ENCODE peak calls at places on chromosomes 6 and 20, in eight cellular contexts. X is astrocyte, O is PC-9, Q is K562, S is fibroblast of lung, K is tibial artery, I is kidney, J is cardiac muscle cell. L is an unnamed sample. For H3K36me3, the result is how much of the 10 kb centered on the place peaks cover.

GRCh38 chr20:49179368-49180277 is 8.5 kb downstream of the STAU1 start:
- DNase-seq in X (no peak), O (no peak), Q (no peak), S (no peak), K (no peak), I (no peak), J (no peak), L (peak)

GRCh38 chr6:44306710-44307109 is 6.4 kb downstream of the AARS2 start:
- DNase-seq in X (no peak), O (no peak), Q (no peak), S (no peak), K (no peak), I (no peak), J (no peak), L (no peak)

GRCh38 chr20:36349384-36350170 is 43.4 kb downstream of the DLGAP4 start:
- DNase-seq in X (no peak), O (no peak), Q (no peak), S (no peak), K (no peak), I (peak), J (no peak), L (peak)

GRCh38 chr6:156727715-156728385 is 49.3 kb upstream of the ARID1B start:
- DNase-seq in X (no peak), O (no peak), Q (no peak), S (no peak), K (no peak), I (no peak), J (no peak), L (no peak)

GRCh38 chr20:60999256-60999655 is 252.8 kb upstream of the CDH4 start:
- DNase-seq in X (no peak), O (no peak), Q (no peak), S (peak), K (no peak), I (no peak), J (no peak), L (no peak)

GRCh38 chr6:4941782-4942672 is 61.8 kb downstream of the RPP40 start:
- DNase-seq in X (peak), O (peak), Q (peak), S (peak), K (no peak), I (no peak), J (no peak), L (peak)

GRCh38 chr6:20840675-20841074 is 306.4 kb downstream of the CDKAL1 start:
- DNase-seq in X (peak), O (no peak), Q (no peak), S (peak), K (no peak), I (no peak), J (no peak), L (no peak)

GRCh38 chr6:5050009-5050408 is 35.1 kb upstream of the PPP1R3G start:
- DNase-seq in X (no peak), O (no peak), Q (no peak), S (no peak), K (no peak), I (no peak), J (no peak), L (no peak)

GRCh38 chr6:16697437-16698162 is 63.7 kb downstream of the ATXN1 start:
- DNase-seq in X (no peak), O (no peak), Q (no peak), S (no peak), K (no peak), I (no peak), J (no peak), L (no peak)

GRCh38 chr6:21874372-21874771 is 280.8 kb downstream of the SOX4 start:
- DNase-seq in X (no peak), O (no peak), Q (no peak), S (no peak), K (no peak), I (no peak), J (no peak), L (peak)

GRCh38 chr6:161242779-161243693 is 30.8 kb downstream of the AGPAT4 start:
- DNase-seq in X (peak), O (no peak), Q (no peak), S (peak), K (no peak), I (no peak), J (no peak), L (no peak)

GRCh38 chr20:59032713-59033059 is 551 bp upstream of the ATP5F1E start:
- DNase-seq in X (no peak), O (no peak), Q (no peak), S (no peak), K (no peak), I (no peak), J (no peak), L (no peak)

GRCh38 chr6:158018851-158019361 is 37.2 kb downstream of the SYNJ2 start:
- DNase-seq in X (peak), O (no peak), Q (no peak), S (peak), K (peak), I (peak), J (no peak), L (no peak)

DNA sequence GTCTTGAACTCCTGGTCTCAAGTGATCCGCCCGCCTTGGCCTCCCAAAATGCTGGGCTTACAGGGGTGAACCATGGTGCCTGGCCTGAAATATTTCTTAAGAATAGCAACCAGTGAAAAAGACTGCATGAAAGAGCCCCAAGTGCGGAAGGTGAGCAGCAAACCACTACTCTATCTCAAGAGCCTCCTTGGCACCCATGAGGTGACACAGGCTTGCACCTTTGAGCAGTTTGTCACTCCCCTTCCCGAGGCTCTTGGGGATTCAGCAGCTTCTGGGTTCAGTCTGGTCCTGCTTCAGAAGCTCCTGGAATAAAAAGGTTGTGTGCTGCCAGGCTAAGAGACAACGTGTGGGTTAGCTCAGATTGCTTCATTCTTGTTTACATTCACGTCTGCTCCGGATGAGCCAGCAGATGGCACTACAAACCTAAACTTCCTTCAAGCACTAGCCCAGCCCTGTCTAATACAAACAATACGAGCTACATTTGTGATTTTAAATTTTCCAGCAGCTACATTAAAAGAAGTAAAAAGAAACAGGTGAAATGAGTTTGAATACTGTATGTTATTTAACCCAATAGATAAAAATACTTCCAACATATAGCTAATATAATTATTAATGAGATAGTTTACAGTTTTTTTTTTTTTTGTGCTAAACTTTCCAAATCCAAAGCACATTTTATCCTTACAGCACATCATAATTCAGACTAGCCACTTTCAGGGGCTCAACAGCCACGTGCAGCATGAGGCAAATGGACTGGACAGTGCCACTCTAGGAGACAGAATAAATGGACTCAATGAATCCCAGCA is 46.2 kb downstream of the GJA10 start:
- DNase-seq in X (peak), O (peak), Q (peak), S (peak), K (peak), I (no peak), J (peak), L (peak)
- TF ChIP-seq CTCF in X (peak), O (peak), Q (peak), S (peak), K (peak), I (peak), J (peak), L (peak)

DNA sequence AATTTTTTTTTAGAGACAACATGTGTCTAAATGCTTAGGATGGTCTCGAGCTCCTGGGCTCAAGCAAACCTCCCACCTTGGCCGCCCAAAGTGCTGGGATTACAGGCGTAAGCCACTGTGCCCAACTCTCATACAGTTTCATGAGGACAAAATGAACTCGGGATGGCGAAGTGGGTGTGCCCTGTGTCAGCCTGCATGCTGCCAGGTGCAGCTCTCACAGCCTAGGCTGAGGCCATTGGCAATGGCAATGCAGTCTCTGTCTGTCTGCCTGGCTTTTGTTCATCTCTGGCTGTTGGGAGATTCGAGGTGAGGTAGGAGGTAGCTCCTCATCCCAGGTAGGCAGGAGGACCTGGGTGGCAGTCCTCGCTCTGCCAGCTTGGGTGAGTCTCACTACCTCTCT is 88.0 kb downstream of the CHMP4B start:
- DNase-seq in X (no peak), O (no peak), Q (no peak), S (no peak), K (no peak), I (no peak), J (no peak), L (no peak)
- H3K36me3 ChIP-seq in X (under half), O (under half), Q (under half), S (under half), K (under half), I (under half), J (under half), L (under half)

DNA sequence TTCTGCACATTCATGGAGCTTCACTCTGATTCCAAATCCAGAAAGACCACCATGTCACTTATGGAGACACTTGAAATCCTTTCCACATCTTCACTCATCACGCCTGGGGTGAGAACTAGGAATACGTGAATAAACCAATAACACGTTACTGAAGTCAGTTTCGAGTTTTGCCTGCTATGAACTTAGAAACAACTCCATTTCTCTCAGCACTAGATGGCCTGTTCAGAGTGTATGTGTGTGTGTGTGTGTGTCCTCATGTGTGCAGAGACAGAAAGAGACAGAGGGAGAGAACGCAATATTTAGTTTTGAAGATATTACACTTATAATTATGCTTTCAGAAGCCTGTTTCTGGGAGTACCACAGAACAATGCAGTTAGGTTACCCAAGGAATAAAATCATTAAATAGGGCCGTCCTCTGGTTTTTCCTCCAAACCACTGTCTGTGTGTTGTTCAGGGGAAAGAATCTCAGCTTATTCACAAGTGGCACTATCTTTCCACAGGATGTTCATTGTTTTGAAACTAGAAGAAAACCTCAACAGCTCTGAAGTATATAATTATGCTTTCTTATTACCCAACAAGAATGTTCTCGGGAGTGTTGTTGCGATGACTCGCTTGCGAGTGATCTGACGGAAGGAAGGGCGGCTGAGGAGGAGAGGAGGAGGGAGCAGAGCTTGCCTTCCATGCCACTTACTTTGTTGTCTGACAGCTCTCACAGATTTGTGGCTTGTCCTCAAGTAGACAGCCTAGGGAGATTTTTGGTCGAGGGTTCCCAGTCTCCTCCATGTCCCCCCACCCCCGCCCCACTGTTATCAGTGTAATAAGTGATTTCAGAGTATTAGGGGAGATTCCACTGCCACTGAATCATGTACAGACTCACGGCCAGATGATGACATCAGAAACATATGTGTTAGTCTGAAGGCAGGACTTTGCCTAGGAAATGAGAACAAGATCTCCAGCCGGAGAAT is 80.9 kb upstream of the CCN6 start:
- DNase-seq in X (peak), O (peak), Q (no peak), S (peak), K (peak), I (peak), J (no peak), L (peak)
- H3K4me3 ChIP-seq in X (peak), O (peak), Q (no peak), S (no peak), K (peak), I (no peak), J (no peak), L (no peak)

DNA sequence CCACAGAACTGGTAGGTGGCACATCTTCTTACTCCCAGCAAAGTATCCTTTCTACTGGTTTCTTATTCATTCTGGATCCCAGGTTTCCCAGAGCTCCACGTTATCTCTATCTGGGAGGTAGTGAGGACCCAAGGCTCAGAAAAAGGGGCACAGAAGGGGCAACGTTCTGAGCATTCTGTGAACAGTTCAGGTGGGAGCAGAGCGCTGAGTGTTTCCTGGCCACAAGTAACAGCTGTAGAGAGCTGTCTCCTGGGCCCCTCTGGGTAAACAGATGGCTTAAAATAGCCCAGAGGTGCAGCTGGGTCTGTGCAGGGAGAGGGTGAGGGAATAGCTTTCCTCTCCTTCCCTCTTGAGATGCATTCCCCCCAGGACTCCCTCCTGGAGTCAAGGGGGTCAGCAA is 2.1 kb downstream of the APOBEC2 start:
- DNase-seq in X (no peak), O (no peak), Q (no peak), S (no peak), K (no peak), I (no peak), J (peak), L (no peak)
- TF ChIP-seq CTCF in X (no peak), O (no peak), Q (no peak), S (no peak), K (no peak), I (no peak), J (no peak), L (no peak)

GRCh38 chr6:41692735-41693134 is 42.7 kb downstream of the TFEB start:
- DNase-seq in X (no peak), O (no peak), Q (no peak), S (no peak), K (no peak), I (peak), J (no peak), L (no peak)

GRCh38 chr6:41693281-41693838 is 42.0 kb downstream of the TFEB start:
- DNase-seq in X (no peak), O (no peak), Q (no peak), S (no peak), K (no peak), I (peak), J (no peak), L (no peak)

GRCh38 chr6:41694815-41695536 is 40.4 kb downstream of the TFEB start:
- DNase-seq in X (peak), O (no peak), Q (no peak), S (no peak), K (no peak), I (peak), J (no peak), L (no peak)

GRCh38 chr6:41692080-41692675 is 43.2 kb downstream of the TFEB start:
- DNase-seq in X (no peak), O (no peak), Q (no peak), S (no peak), K (no peak), I (no peak), J (no peak), L (no peak)

DNA sequence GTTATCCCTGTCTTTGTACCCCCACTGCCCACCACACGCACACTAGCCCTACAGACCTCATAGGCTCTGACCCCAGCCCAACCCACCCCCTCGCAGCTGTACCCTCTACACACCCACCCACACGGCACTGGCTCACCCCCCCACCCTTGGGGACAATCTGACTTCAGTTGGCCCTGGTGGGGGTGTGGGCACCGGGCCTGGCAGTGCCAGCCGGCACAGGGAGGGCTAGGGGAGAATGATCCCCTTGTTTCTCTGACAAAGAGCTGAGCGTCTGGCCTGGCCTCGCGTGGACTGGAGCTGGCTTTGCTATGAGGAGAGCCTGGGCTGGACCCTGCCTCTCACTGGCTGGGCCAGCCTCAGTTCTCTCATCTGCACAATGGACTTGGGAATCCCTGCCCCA is 41.5 kb downstream of the TFEB start:
- DNase-seq in X (no peak), O (no peak), Q (no peak), S (no peak), K (no peak), I (peak), J (no peak), L (no peak)
- H3K36me3 ChIP-seq in X (under half), O (under half), Q (under half), S (under half), K (under half), I (under half), J (under half), L (under half)

GRCh38 chr6:148343028-148343374 is 363 bp downstream of the SASH1 start:
- DNase-seq in X (no peak), O (no peak), Q (no peak), S (no peak), K (peak), I (peak), J (no peak), L (no peak)
- H3K4me3 ChIP-seq in X (peak), O (peak), Q (no peak), S (peak), K (peak), I (peak), J (peak), L (peak)

GRCh38 chr20:25341716-25342680 is 48.6 kb downstream of the ABHD12 start:
- DNase-seq in X (peak), O (no peak), Q (no peak), S (no peak), K (no peak), I (no peak), J (no peak), L (peak)

GRCh38 chr20:25336561-25337422 is 53.8 kb downstream of the ABHD12 start:
- DNase-seq in X (peak), O (no peak), Q (no peak), S (peak), K (no peak), I (no peak), J (peak), L (peak)

GRCh38 chr20:25339608-25340007 is 51.0 kb downstream of the ABHD12 start:
- DNase-seq in X (no peak), O (no peak), Q (no peak), S (no peak), K (no peak), I (no peak), J (no peak), L (no peak)

GRCh38 chr20:25340380-25340779 is 50.3 kb downstream of the ABHD12 start:
- DNase-seq in X (no peak), O (no peak), Q (no peak), S (no peak), K (no peak), I (no peak), J (no peak), L (no peak)

GRCh38 chr20:25338112-25339023 is 52.3 kb downstream of the ABHD12 start:
- DNase-seq in X (no peak), O (no peak), Q (no peak), S (no peak), K (no peak), I (no peak), J (no peak), L (no peak)
- TF ChIP-seq CTCF in X (no peak), O (no peak), Q (no peak), S (no peak), K (no peak), I (no peak), J (no peak), L (no peak)

GRCh38 chr6:166484863-166485262 is 101.6 kb downstream of the RAMACL start:
- DNase-seq in X (no peak), O (no peak), Q (no peak), S (no peak), K (no peak), I (peak), J (no peak), L (no peak)

GRCh38 chr6:166486536-166486880 is 100.0 kb downstream of the RAMACL start:
- DNase-seq in X (no peak), O (no peak), Q (no peak), S (no peak), K (no peak), I (peak), J (no peak), L (no peak)

GRCh38 chr6:166483556-166484250 is 101.0 kb upstream of the MPC1 start:
- DNase-seq in X (no peak), O (no peak), Q (no peak), S (no peak), K (no peak), I (peak), J (no peak), L (no peak)

GRCh38 chr6:166487148-166487547 is 99.3 kb downstream of the RAMACL start:
- DNase-seq in X (no peak), O (no peak), Q (no peak), S (no peak), K (peak), I (peak), J (no peak), L (no peak)

DNA sequence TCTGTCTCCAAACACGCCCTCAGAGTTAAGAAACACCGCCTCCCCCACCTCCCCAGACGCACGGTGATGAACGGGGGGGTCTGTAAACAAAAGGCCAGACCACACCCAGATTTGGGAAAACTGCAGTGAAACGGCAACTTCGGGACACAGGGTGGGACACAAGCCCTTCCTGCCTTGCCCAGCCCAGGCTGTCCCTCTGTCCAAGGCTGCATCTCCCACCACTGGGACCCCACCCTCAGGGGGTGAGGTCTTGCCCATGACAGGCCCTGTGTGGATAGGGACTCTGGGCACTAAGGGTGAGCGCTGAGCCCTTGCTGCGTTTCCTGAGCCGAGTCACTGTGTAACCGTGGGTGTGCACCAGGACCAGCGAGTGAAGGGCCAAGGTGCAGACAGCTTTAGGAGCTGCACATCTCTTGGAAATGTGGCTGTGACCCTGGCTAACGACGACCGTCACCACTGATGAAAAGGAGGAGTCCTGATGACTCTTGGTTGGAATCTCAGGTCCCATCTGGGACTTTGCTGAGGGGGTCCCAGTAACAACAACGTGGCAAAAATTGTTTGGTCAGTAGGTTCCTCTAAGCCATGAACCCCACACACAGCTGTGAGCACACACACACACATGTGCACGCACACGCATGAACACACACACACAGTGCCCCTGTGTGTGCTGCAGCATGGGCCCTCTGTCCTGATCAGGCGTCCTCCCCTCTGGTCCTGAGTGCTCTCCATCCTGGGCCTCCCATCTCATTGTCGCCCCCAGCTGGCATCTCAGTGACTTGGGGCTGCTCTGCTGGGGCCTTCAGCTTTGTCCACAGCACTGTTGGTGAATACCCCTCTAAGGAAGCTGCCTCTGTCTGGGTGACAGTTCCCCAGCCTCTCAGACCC is 100.6 kb downstream of the RAMACL start:
- DNase-seq in X (no peak), O (no peak), Q (no peak), S (no peak), K (no peak), I (peak), J (no peak), L (no peak)
- H3K36me3 ChIP-seq in X (under half), O (under half), Q (under half), S (under half), K (under half), I (under half), J (under half), L (under half)